ENCODE peak calls at places on chromosomes 13 and 19, in nine cellular contexts. Z is mammary epithelial cell, K is Caco-2, J is ascending aorta, U is DND-41, A is heart left ventricle, N is upper lobe of right lung, S is left lung, L is fibroblast of lung. O is an unnamed sample. For H3K36me3 and H3K9me3, the result is how much of the 10 kb centered on the place peaks cover.

GRCh38 chr13:72141845-72142470 is 275.0 kb upstream of the DACH1 start:
- DNase-seq in L (peak), U (no peak), A (no peak), K (no peak), N (no peak), J (no peak), Z (peak), S (no peak), O (no peak)

GRCh38 chr13:108915095-108915633 is 285.8 kb downstream of the MYO16 start:
- DNase-seq in K (peak), Z (peak), N (no peak), U (no peak), L (peak), S (no peak), J (no peak), A (no peak), O (no peak)

GRCh38 chr19:1773173-1773572 is 19.9 kb downstream of the ONECUT3 start:
- DNase-seq in L (no peak), U (no peak), J (no peak), Z (peak), K (no peak), S (no peak), N (no peak), A (no peak), O (no peak)

GRCh38 chr13:109955598-109955997 is 169.2 kb upstream of the IRS2 start:
- DNase-seq in J (no peak), Z (no peak), N (no peak), U (no peak), L (peak), K (peak), A (no peak), S (no peak), O (no peak)

GRCh38 chr19:17311455-17312248 is 2.3 kb downstream of the DDA1 start:
- DNase-seq in K (peak), Z (peak), U (no peak), A (no peak), J (no peak), N (no peak), L (no peak), S (no peak), O (peak)

GRCh38 chr13:65336106-65336603 is 1894.0 kb downstream of the PCDH9 start:
- DNase-seq in U (no peak), J (no peak), N (no peak), A (no peak), S (no peak), K (no peak), Z (no peak), L (no peak), O (no peak)

GRCh38 chr19:5818594-5818993 is 13.7 kb downstream of the NRTN start:
- DNase-seq in K (no peak), L (no peak), A (no peak), J (no peak), Z (no peak), S (no peak), N (no peak), U (no peak), O (no peak)

GRCh38 chr19:5967994-5968430 is 9.9 kb downstream of the RANBP3 start:
- DNase-seq in J (no peak), K (peak), U (peak), L (peak), N (no peak), S (no peak), Z (peak), A (no peak), O (peak)

GRCh38 chr19:54100560-54100959 is at the start of gene OSCAR:
- DNase-seq in S (peak), J (no peak), Z (no peak), N (peak), A (no peak), K (no peak), L (peak), U (no peak), O (no peak)

GRCh38 chr13:28983661-28984060 is 163.5 kb downstream of the MTUS2 start:
- DNase-seq in J (no peak), L (no peak), Z (no peak), U (no peak), A (no peak), K (peak), N (no peak), S (no peak), O (no peak)

DNA sequence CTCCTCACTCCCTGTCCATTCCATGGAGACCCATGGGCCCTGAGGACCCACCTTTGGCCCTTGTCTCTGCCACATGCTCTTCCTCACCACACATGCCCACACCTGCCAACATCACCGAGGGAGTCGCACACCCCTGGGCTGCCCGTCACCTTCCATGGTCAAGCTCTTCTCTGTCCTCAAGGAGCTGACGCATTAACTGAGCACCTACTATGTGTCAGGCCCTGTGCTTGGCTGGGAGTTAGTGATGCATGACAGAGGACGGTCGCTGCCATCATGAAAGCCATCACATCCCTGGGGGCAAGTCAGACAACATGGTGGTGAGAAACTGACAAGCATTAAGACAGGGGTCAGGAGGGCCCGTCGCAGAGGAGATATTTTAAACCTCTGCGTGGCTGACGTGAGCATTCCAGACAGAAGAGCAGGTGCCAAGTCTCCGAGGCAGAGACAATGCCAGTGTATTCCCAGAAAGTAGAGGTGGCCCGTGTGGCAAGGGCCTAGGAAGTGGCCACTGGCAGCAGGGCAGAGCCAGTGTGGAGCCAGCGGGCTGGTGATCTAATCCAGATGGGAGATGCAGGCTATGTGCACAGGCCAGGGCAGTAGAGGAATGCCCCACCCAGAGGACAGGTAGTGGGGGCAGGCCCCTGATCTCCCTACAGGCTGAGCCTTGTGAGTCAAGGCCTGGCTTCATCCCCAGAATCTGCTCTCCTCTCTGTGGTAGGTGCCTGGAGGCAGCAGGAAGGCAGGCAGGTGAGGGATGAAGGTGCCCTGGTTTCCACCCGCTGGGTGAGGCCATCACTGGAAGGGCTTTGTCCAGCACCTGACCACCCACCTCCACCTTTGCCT is 21.2 kb downstream of the ELAVL1 start:
- DNase-seq in K (no peak), L (no peak), J (no peak), A (no peak), Z (peak), S (peak), U (no peak), N (no peak), O (no peak)
- H3K36me3 ChIP-seq in K (under half), L (under half), J (half or more), A (half or more), Z (under half), S (under half), U (half or more), N (half or more), O (half or more)

DNA sequence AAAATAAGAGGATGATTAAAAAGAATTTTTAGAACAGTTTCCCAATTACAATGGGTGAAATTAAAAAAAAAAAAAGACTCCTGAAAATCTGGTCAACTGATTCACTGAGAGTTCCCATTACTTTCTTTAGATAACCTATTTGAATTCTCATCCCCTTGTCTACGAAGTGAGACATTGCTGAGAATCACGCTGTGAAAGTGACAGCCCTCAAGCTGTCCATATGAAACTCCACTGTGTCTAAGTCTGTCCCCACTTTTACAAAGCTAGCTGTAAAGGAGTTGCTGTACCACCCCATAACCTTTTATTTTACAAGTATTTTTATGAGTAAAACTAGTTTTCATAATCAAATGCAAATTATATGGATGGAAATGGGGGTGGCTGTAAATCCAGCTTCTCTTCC is 1219.3 kb downstream of the UQCRFS1 start:
- DNase-seq in A (no peak), S (no peak), Z (no peak), U (no peak), J (no peak), L (no peak), K (no peak), N (no peak), O (no peak)
- H3K9me3 ChIP-seq in A (under half), S (under half), Z (under half), U (under half), J (under half), L (under half), K (under half), N (under half), O (under half)

DNA sequence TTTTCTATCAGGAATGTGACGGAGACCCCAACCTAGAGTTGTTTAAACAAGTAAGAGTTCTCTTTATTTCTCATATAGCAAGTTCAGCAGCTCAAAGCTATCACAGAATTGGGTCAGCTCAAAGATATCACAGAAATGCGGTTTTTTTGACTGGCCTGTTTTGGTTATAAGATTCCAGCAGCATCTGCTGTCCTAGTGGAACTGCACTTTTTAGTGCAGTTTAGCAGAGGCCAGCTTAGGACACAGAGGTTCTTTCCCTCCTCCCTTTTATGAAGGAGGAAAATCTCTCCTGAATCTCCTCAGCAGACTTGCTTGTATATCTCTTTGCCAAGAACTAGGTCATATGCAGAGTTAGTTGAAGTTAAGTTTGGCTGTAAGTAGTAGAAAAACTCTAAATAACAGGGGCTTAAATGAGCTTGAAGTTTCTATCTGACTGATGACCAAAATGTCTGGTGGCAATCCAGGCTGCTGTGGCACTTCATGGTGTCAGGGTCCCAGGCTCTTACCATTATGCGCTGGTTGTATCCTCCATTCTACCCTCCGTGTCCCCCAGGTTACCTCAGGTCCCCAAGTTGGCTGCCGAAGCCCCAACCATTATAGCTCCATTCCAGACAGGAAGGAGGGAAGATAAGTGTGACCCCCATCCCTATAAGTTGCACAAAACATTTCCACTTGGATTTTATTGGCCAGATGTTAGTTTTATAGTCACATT is 6.6 kb downstream of the PPP2R1A start:
- DNase-seq in U (no peak), J (no peak), N (no peak), S (no peak), L (no peak), Z (no peak), K (no peak), A (no peak), O (no peak)
- H3K36me3 ChIP-seq in U (half or more), J (under half), N (half or more), S (under half), L (under half), Z (under half), K (under half), A (under half), O (half or more)

GRCh38 chr13:34148359-34148758 is 330.4 kb downstream of the RFC3 start:
- DNase-seq in U (no peak), K (no peak), N (no peak), Z (no peak), S (peak), A (no peak), J (no peak), L (no peak), O (no peak)
- H3K9me3 ChIP-seq in U (under half), K (under half), N (under half), Z (under half), S (under half), A (under half), J (under half), L (under half), O (under half)

GRCh38 chr19:43847246-43847645 is 20.1 kb downstream of the ZNF283 start:
- DNase-seq in N (no peak), L (no peak), K (no peak), A (no peak), U (no peak), J (no peak), S (no peak), Z (no peak), O (no peak)
- H3K36me3 ChIP-seq in N (under half), L (under half), K (under half), A (half or more), U (under half), J (half or more), S (under half), Z (under half), O (half or more)

O was measured in MG63.